ENCODE peak calls at places on chromosomes 1 and 21, in five cellular contexts. One of them, this sample, is unnamed.

GRCh38 chr1:205920159-205920558 is 23.1 kb downstream of the SLC26A9 start:
- DNase-seq in GM23248: peak; percentile 34
- DNase-seq in DND-41: no peak
- DNase-seq in HCT116: no peak
- DNase-seq in PC-3: no peak
- DNase-seq in this sample: no peak

GRCh38 chr1:58592521-58593134 is 15.6 kb upstream of the TACSTD2 start:
- DNase-seq in GM23248: peak; percentile 87
- DNase-seq in DND-41: no peak
- DNase-seq in HCT116: no peak
- DNase-seq in PC-3: peak; percentile 85
- DNase-seq in this sample: no peak

GRCh38 chr1:245969274-245969673 is 537.8 kb downstream of the SMYD3 start:
- DNase-seq in HCT116: no peak
- DNase-seq in GM23248: peak; percentile 95
- DNase-seq in PC-3: peak; percentile 87
- DNase-seq in DND-41: no peak
- DNase-seq in this sample: no peak

GRCh38 chr1:227489572-227489971 is 73.8 kb upstream of the ZNF678 start:
- DNase-seq in GM23248: no peak
- DNase-seq in PC-3: no peak
- DNase-seq in DND-41: no peak
- DNase-seq in HCT116: no peak
- DNase-seq in this sample: no peak

GRCh38 chr1:1181938-1182410 is 8.3 kb downstream of the TTLL10 start:
- DNase-seq in DND-41: no peak
- DNase-seq in PC-3: no peak
- DNase-seq in HCT116: no peak
- DNase-seq in GM23248: no peak
- DNase-seq in this sample: peak; percentile 43

GRCh38 chr1:31704261-31705079 is 653 bp upstream of the COL16A1 start:
- DNase-seq in HCT116: no peak
- DNase-seq in DND-41: no peak
- DNase-seq in PC-3: peak; percentile 37
- DNase-seq in GM23248: peak; percentile 89
- DNase-seq in this sample: no peak

GRCh38 chr1:178450871-178451270 is 45.9 kb downstream of the CLEC20A start:
- DNase-seq in DND-41: no peak
- DNase-seq in PC-3: no peak
- DNase-seq in GM23248: no peak
- DNase-seq in HCT116: no peak
- DNase-seq in this sample: no peak

GRCh38 chr21:31459457-31459856 is 115.4 kb upstream of the TIAM1 start:
- DNase-seq in GM23248: no peak
- DNase-seq in DND-41: no peak
- DNase-seq in PC-3: no peak
- DNase-seq in HCT116: peak; percentile 27
- DNase-seq in this sample: no peak

GRCh38 chr1:171346866-171347265 is 32.9 kb downstream of the FMO4 start:
- DNase-seq in PC-3: peak; percentile 33
- DNase-seq in HCT116: no peak
- DNase-seq in GM23248: peak; percentile 35
- DNase-seq in DND-41: no peak
- DNase-seq in this sample: no peak

GRCh38 chr1:203906932-203907331 is 45.5 kb downstream of the SNRPE start:
- DNase-seq in GM23248: peak; percentile 94
- DNase-seq in HCT116: peak; percentile 66
- DNase-seq in DND-41: no peak
- DNase-seq in PC-3: peak; percentile 97
- DNase-seq in this sample: no peak

GRCh38 chr1:110350360-110350759 is 11.2 kb downstream of the RBM15 start:
- DNase-seq in GM23248: no peak
- DNase-seq in DND-41: no peak
- DNase-seq in PC-3: no peak
- DNase-seq in HCT116: no peak
- DNase-seq in this sample: no peak

GRCh38 chr21:44802396-44803153 is 955 bp upstream of the UBE2G2 start:
- DNase-seq in GM23248: peak; percentile 52
- DNase-seq in DND-41: no peak
- DNase-seq in PC-3: peak; percentile 51
- DNase-seq in HCT116: no peak
- DNase-seq in this sample: no peak

GRCh38 chr21:9759972-9760371 is 761.4 kb upstream of the TPTE start:
- DNase-seq in HCT116: no peak
- DNase-seq in GM23248: no peak
- DNase-seq in PC-3: no peak
- DNase-seq in DND-41: no peak
- DNase-seq in this sample: no peak

GRCh38 chr1:66283583-66284041 is 250.3 kb upstream of the SGIP1 start:
- DNase-seq in DND-41: no peak
- DNase-seq in GM23248: peak; percentile 65
- DNase-seq in PC-3: peak; percentile 47
- DNase-seq in HCT116: no peak
- DNase-seq in this sample: no peak

GRCh38 chr21:46117586-46118304 is 19.8 kb downstream of the COL6A2 start:
- DNase-seq in GM23248: no peak
- DNase-seq in DND-41: no peak
- DNase-seq in PC-3: no peak
- DNase-seq in HCT116: no peak
- DNase-seq in this sample: peak; percentile 40

GRCh38 chr1:173330149-173330951 is 123.2 kb upstream of the TNFSF4 start:
- DNase-seq in HCT116: no peak
- DNase-seq in DND-41: no peak
- DNase-seq in GM23248: peak; percentile 89
- DNase-seq in PC-3: peak; percentile 94
- DNase-seq in this sample: no peak

GRCh38 chr1:51898090-51898734 is 19.7 kb upstream of the NRDC start:
- DNase-seq in GM23248: peak; percentile 88
- DNase-seq in PC-3: peak; percentile 88
- DNase-seq in DND-41: no peak
- DNase-seq in HCT116: no peak
- DNase-seq in this sample: no peak

GRCh38 chr1:230188826-230189225 is 121.8 kb downstream of the GALNT2 start:
- DNase-seq in HCT116: no peak
- DNase-seq in DND-41: no peak
- DNase-seq in PC-3: no peak
- DNase-seq in GM23248: no peak
- DNase-seq in this sample: no peak

GRCh38 chr1:228904222-228904621 is 168.9 kb downstream of the RHOU start:
- DNase-seq in GM23248: no peak
- DNase-seq in DND-41: no peak
- DNase-seq in PC-3: no peak
- DNase-seq in HCT116: no peak
- DNase-seq in this sample: peak; percentile 10

GRCh38 chr1:3066250-3066711 is 2.7 kb upstream of the PRDM16 start:
- DNase-seq in GM23248: peak; percentile 39
- DNase-seq in PC-3: peak; percentile 16
- DNase-seq in HCT116: no peak
- DNase-seq in DND-41: no peak
- DNase-seq in this sample: peak; percentile 56

GRCh38 chr1:201508809-201509208 is 1.9 kb upstream of the CSRP1 start:
- DNase-seq in DND-41: no peak
- DNase-seq in GM23248: peak; percentile 77
- DNase-seq in PC-3: peak; percentile 82
- DNase-seq in HCT116: no peak
- DNase-seq in this sample: no peak

GRCh38 chr1:47738560-47739182 is 258.5 kb downstream of the TRABD2B start:
- DNase-seq in HCT116: no peak
- DNase-seq in GM23248: peak; percentile 72
- DNase-seq in PC-3: peak; percentile 79
- DNase-seq in DND-41: no peak
- DNase-seq in this sample: peak; percentile 86

GRCh38 chr1:96281491-96281890 is 440.1 kb upstream of the PTBP2 start:
- DNase-seq in GM23248: peak; percentile 7
- DNase-seq in HCT116: no peak
- DNase-seq in DND-41: no peak
- DNase-seq in PC-3: no peak
- DNase-seq in this sample: no peak

GRCh38 chr1:43482240-43482639 is 28.5 kb upstream of the HYI start:
- DNase-seq in PC-3: no peak
- DNase-seq in GM23248: no peak
- DNase-seq in DND-41: no peak
- DNase-seq in HCT116: no peak
- DNase-seq in this sample: no peak

GRCh38 chr1:168623003-168623828 is 46.8 kb downstream of the XCL1 start:
- DNase-seq in DND-41: no peak
- DNase-seq in HCT116: peak; percentile 72
- DNase-seq in PC-3: peak; percentile 93
- DNase-seq in GM23248: peak; percentile 96
- DNase-seq in this sample: no peak

GRCh38 chr1:18907021-18907913 is 4.9 kb upstream of the ALDH4A1 start:
- DNase-seq in PC-3: peak; percentile 76
- DNase-seq in DND-41: peak; percentile 68
- DNase-seq in GM23248: peak; percentile 71
- DNase-seq in HCT116: peak; percentile 33
- DNase-seq in this sample: peak; percentile 68

GRCh38 chr1:153404086-153404635 is 12.2 kb upstream of the S100A7A start:
- DNase-seq in PC-3: no peak
- DNase-seq in GM23248: no peak
- DNase-seq in DND-41: no peak
- DNase-seq in HCT116: no peak
- DNase-seq in this sample: peak; percentile 6

GRCh38 chr1:179137623-179138235 is 55.9 kb downstream of the TOR3A start:
- DNase-seq in DND-41: no peak
- DNase-seq in GM23248: peak; percentile 69
- DNase-seq in PC-3: no peak
- DNase-seq in HCT116: no peak
- DNase-seq in this sample: no peak

GRCh38 chr1:57857809-57858208 is 433.9 kb upstream of the DAB1 start:
- DNase-seq in PC-3: no peak
- DNase-seq in DND-41: no peak
- DNase-seq in HCT116: no peak
- DNase-seq in GM23248: peak; percentile 51
- DNase-seq in this sample: no peak

GRCh38 chr1:112990271-112990670 is 34.3 kb upstream of the SLC16A1 start:
- DNase-seq in PC-3: no peak
- DNase-seq in HCT116: no peak
- DNase-seq in DND-41: no peak
- DNase-seq in GM23248: no peak
- DNase-seq in this sample: no peak

GRCh38 chr1:115364044-115364775 is 26.2 kb upstream of the NGF start:
- DNase-seq in PC-3: no peak
- DNase-seq in HCT116: no peak
- DNase-seq in GM23248: peak; percentile 43
- DNase-seq in DND-41: no peak
- DNase-seq in this sample: no peak

GRCh38 chr1:113905435-113905861 is 322 bp downstream of the DCLRE1B start:
- DNase-seq in HCT116: no peak
- DNase-seq in DND-41: no peak
- DNase-seq in PC-3: peak; percentile 25
- DNase-seq in GM23248: peak; percentile 23
- DNase-seq in this sample: no peak

GRCh38 chr1:168835153-168835648 is 106.2 kb upstream of the DPT start:
- DNase-seq in DND-41: no peak
- DNase-seq in HCT116: no peak
- DNase-seq in PC-3: no peak
- DNase-seq in GM23248: no peak
- DNase-seq in this sample: no peak

GRCh38 chr1:201828820-201829774 is at the start of gene IPO9:
- DNase-seq in GM23248: peak; percentile 95
- DNase-seq in DND-41: peak; percentile 94
- DNase-seq in HCT116: peak; percentile 86
- DNase-seq in PC-3: peak; percentile 90
- DNase-seq in this sample: peak; percentile 82

GRCh38 chr21:30268608-30269197 is 14.0 kb downstream of the KRTAP24-1 start:
- DNase-seq in HCT116: no peak
- DNase-seq in GM23248: peak; percentile 2
- DNase-seq in PC-3: peak; percentile 35
- DNase-seq in DND-41: peak; percentile 5
- DNase-seq in this sample: no peak

GRCh38 chr1:234546890-234547788 is 62.8 kb downstream of the IRF2BP2 start:
- DNase-seq in PC-3: no peak
- DNase-seq in GM23248: no peak
- DNase-seq in HCT116: no peak
- DNase-seq in DND-41: no peak
- DNase-seq in this sample: no peak
- H2AFZ ChIP-seq in PC-3: no peak overlapping the region
- H2AFZ ChIP-seq in GM23248: no peak overlapping the region
- H2AFZ ChIP-seq in HCT116: no peak overlapping the region
- H2AFZ ChIP-seq in DND-41: no peak overlapping the region
- H2AFZ ChIP-seq in this sample: peak overlapping the region; percentile 80

DNA sequence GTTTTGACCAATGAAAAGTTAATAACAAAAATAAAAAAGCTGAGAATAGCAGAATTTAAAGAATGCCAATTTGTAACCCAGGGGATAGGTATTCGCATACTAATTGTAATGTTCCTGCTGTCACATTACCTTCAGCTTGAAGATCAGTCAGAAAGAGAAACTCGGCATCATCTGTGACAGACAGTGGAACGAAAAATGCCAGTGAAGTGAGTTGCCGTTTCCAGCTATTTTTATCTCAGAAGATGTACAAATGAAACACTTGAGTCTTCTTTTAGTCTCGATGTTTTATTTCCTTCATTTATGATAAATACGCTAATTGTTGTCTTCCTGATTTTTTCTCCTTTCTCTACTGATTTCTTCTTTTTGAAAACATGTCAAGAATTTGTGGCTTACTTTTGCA is 26.1 kb downstream of the RGS21 start:
- DNase-seq in DND-41: no peak
- DNase-seq in GM23248: no peak
- DNase-seq in PC-3: no peak
- DNase-seq in HCT116: no peak
- DNase-seq in this sample: no peak
- H2AFZ ChIP-seq in DND-41: no peak overlapping the region
- H2AFZ ChIP-seq in GM23248: peak overlapping the region; percentile 14
- H2AFZ ChIP-seq in PC-3: peak overlapping the region; percentile 57
- H2AFZ ChIP-seq in HCT116: no peak overlapping the region
- H2AFZ ChIP-seq in this sample: no peak overlapping the region

GRCh38 chr1:17539526-17540254 is at the start of gene ARHGEF10L:
- DNase-seq in PC-3: no peak
- DNase-seq in DND-41: no peak
- DNase-seq in HCT116: no peak
- DNase-seq in GM23248: peak; percentile 79
- DNase-seq in this sample: no peak

GRCh38 chr1:17538428-17539130 is 919 bp upstream of the ARHGEF10L start:
- DNase-seq in GM23248: peak; percentile 34
- DNase-seq in PC-3: no peak
- DNase-seq in HCT116: no peak
- DNase-seq in DND-41: no peak
- DNase-seq in this sample: peak; percentile 87

GRCh38 chr1:17540255-17541001 is 930 bp downstream of the ARHGEF10L start:
- DNase-seq in DND-41: no peak
- DNase-seq in HCT116: no peak
- DNase-seq in GM23248: peak; percentile 64
- DNase-seq in PC-3: no peak
- DNase-seq in this sample: peak; percentile 90

GRCh38 chr1:17538010-17538409 is 1.5 kb upstream of the ARHGEF10L start:
- DNase-seq in DND-41: no peak
- DNase-seq in PC-3: no peak
- DNase-seq in GM23248: peak; percentile 47
- DNase-seq in HCT116: no peak
- DNase-seq in this sample: no peak

GRCh38 chr1:17539202-17539525 is 334 bp upstream of the ARHGEF10L start:
- DNase-seq in GM23248: no peak
- DNase-seq in PC-3: no peak
- DNase-seq in DND-41: no peak
- DNase-seq in HCT116: no peak
- DNase-seq in this sample: no peak
- H2AFZ ChIP-seq in GM23248: peak overlapping the region; percentile 70
- H2AFZ ChIP-seq in PC-3: peak overlapping the region; percentile 34
- H2AFZ ChIP-seq in DND-41: no peak overlapping the region
- H2AFZ ChIP-seq in HCT116: no peak overlapping the region
- H2AFZ ChIP-seq in this sample: no peak overlapping the region

GRCh38 chr1:150507912-150508864 is at the start of gene ECM1:
- DNase-seq in DND-41: peak; percentile 20
- DNase-seq in GM23248: peak; percentile 92
- DNase-seq in HCT116: no peak
- DNase-seq in PC-3: peak; percentile 78
- DNase-seq in this sample: no peak
- H2AFZ ChIP-seq in DND-41: no peak within 1 kb of the TSS
- H2AFZ ChIP-seq in GM23248: peak within 1 kb of the TSS; percentile 35
- H2AFZ ChIP-seq in HCT116: no peak within 1 kb of the TSS
- H2AFZ ChIP-seq in PC-3: no peak within 1 kb of the TSS
- H2AFZ ChIP-seq in this sample: no peak within 1 kb of the TSS

This sample was measured in H1.